ENCODE peak calls at places on chromosomes 4 and X, in nine cellular contexts. U is spleen, Z is neural progenitor cell, D is GM23248, T is mammary epithelial cell, V is right atrium auricular region, E is neuronal stem cell, F is heart left ventricle, B is H7. N is an unnamed sample.

GRCh38 chr4:158285429-158286216 is 75.3 kb downstream of the TMEM144 start:
- DNase-seq in Z (no peak), U (no peak), V (no peak), T (no peak), B (no peak), E (no peak), D (no peak), F (no peak), N (no peak)

GRCh38 chrX:146224442-146224841 is 406.8 kb downstream of the SLITRK2 start:
- DNase-seq in U (no peak), Z (peak; percentile 20), D (no peak), B (peak; percentile 1), V (no peak), E (no peak), F (no peak), T (no peak), N (no peak)

GRCh38 chr4:71126719-71127118 is 133.3 kb downstream of the DCK start:
- DNase-seq in F (no peak), E (no peak), B (no peak), Z (no peak), U (no peak), D (peak; percentile 94), T (peak; percentile 90), V (no peak), N (peak; percentile 76)

GRCh38 chrX:140608111-140608510 is 101.4 kb upstream of the LINC00632 start:
- DNase-seq in D (no peak), E (no peak), Z (no peak), V (no peak), T (no peak), F (no peak), B (no peak), U (no peak), N (no peak)

GRCh38 chrX:9707306-9708015 is 58.2 kb downstream of the GPR143 start:
- DNase-seq in F (no peak), D (peak; percentile 4), Z (peak; percentile 9), T (no peak), B (peak; percentile 44), U (no peak), E (no peak), V (no peak), N (no peak)

GRCh38 chr4:80183196-80184052 is 13.9 kb upstream of the PRDM8 start:
- DNase-seq in B (no peak), T (no peak), U (no peak), F (no peak), Z (peak; percentile 33), V (no peak), E (no peak), D (peak; percentile 44), N (peak; percentile 43)

GRCh38 chr4:48223633-48224295 is 45.9 kb downstream of the TEC start:
- DNase-seq in V (no peak), Z (no peak), F (no peak), E (no peak), B (no peak), T (peak; percentile 86), D (no peak), U (no peak), N (peak; percentile 54)

GRCh38 chrX:109920325-109920724 is 82.6 kb upstream of the TMEM164 start:
- DNase-seq in T (no peak), F (no peak), V (no peak), D (no peak), B (no peak), E (no peak), U (no peak), Z (no peak), N (no peak)

GRCh38 chr4:94015956-94016355 is 187.4 kb downstream of the ATOH1 start:
- DNase-seq in T (no peak), E (no peak), B (no peak), F (no peak), D (no peak), Z (no peak), V (no peak), U (no peak), N (no peak)

GRCh38 chrX:31580227-31580626 is 508.4 kb upstream of the FTHL17 start:
- DNase-seq in T (no peak), B (no peak), D (peak; percentile 46), F (no peak), V (no peak), Z (no peak), U (no peak), E (no peak), N (peak; percentile 13)

GRCh38 chr4:6197433-6198174 is 2.7 kb downstream of the JAKMIP1 start:
- DNase-seq in U (peak; percentile 66), F (no peak), V (no peak), B (no peak), T (no peak), D (no peak), E (no peak), Z (no peak), N (no peak)

GRCh38 chrX:55056820-55057690 is 17.8 kb upstream of the PAGE2B start:
- DNase-seq in V (no peak), T (no peak), U (no peak), Z (no peak), E (no peak), D (peak; percentile 47), B (no peak), F (no peak), N (no peak)

GRCh38 chrX:117215683-117216082 is 752.9 kb upstream of the CT83 start:
- DNase-seq in U (no peak), E (no peak), B (no peak), V (no peak), T (no peak), Z (no peak), F (no peak), D (no peak), N (no peak)

GRCh38 chr4:21726255-21726815 is 222.2 kb downstream of the KCNIP4 start:
- DNase-seq in F (no peak), T (no peak), Z (no peak), B (no peak), E (no peak), U (no peak), D (peak; percentile 69), V (no peak), N (no peak)

GRCh38 chrX:47991263-47992092 is 12.3 kb downstream of the ZNF182 start:
- DNase-seq in E (no peak), V (no peak), D (peak; percentile 65), B (no peak), T (peak; percentile 80), Z (no peak), U (no peak), F (no peak), N (no peak)

GRCh38 chrX:47992093-47992375 is 11.8 kb downstream of the ZNF182 start:
- DNase-seq in D (no peak), U (no peak), F (no peak), V (no peak), E (no peak), T (no peak), B (no peak), Z (no peak), N (no peak)

DNA sequence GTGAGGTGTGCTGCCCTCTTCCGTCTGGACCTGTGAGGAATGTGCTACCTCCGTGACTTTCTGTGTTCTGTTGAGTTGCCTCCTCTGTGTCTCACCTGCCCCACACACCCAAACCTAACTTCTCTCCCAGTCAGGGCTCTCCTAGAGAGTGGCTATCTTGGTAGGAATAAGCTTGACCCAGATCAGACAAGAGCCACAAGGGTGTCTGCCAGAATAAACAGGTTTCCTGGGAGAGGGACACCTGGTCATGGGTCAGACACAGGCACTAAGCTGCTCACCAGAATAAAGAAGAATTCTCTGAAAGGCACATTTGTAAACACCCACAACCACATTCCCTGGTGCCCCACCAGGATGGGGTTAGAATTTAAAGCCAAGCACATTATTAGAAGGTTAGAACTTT is 11.1 kb downstream of the ZNF182 start:
- DNase-seq in U (no peak), F (no peak), V (no peak), E (no peak), Z (no peak), B (no peak), D (no peak), T (no peak), N (no peak)
- H3K36me3 ChIP-seq in U (no peaks in the 10 kb centered on the region), F (peaks cover 3% of the 10 kb centered on the region), V (peaks cover 7% of the 10 kb centered on the region), E (peaks cover 17% of the 10 kb centered on the region), Z (no peaks in the 10 kb centered on the region), B (no peaks in the 10 kb centered on the region), D (peaks cover under 1% of the 10 kb centered on the region), T (no peaks in the 10 kb centered on the region), N (peaks cover 4% of the 10 kb centered on the region)

GRCh38 chr4:534101-534575 is 35.1 kb downstream of the PIGG start:
- DNase-seq in F (no peak), T (no peak), Z (no peak), V (no peak), B (no peak), E (no peak), U (peak; percentile 62), D (no peak), N (no peak)
- H3K36me3 ChIP-seq in F (peaks cover 72% of the 10 kb centered on the region), T (peaks cover 18% of the 10 kb centered on the region), Z (no peaks in the 10 kb centered on the region), V (peaks cover 60% of the 10 kb centered on the region), B (peaks cover 12% of the 10 kb centered on the region), E (peaks cover 94% of the 10 kb centered on the region), U (no peaks in the 10 kb centered on the region), D (peaks cover 4% of the 10 kb centered on the region), N (no peaks in the 10 kb centered on the region)

DNA sequence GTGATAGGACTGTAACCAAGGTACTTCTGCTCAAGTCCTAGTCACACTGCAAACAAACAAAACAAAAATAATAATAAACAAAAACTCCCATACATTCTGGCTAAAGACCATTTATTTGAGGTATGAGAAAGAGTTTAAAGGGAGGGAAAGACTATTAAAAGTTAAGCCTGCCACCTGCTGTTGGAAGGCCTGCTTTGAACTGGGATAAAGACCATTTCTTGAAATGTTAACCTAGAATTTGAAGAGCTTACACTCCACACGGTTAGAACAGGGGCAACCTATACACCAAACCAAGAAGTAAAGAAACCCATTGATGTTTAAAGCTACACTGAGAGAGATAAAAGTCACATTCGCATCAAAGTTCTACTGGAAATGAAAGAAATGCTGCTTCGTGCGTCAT is 548.7 kb upstream of the DIPK2B start:
- DNase-seq in V (no peak), E (no peak), T (no peak), B (no peak), U (no peak), Z (no peak), F (no peak), D (peak; percentile 46), N (no peak)
- H3K36me3 ChIP-seq in V (no peaks in the 10 kb centered on the region), E (peaks cover 33% of the 10 kb centered on the region), T (peaks cover 58% of the 10 kb centered on the region), B (peaks cover 14% of the 10 kb centered on the region), U (no peaks in the 10 kb centered on the region), Z (no peaks in the 10 kb centered on the region), F (peaks cover 11% of the 10 kb centered on the region), D (peaks cover 81% of the 10 kb centered on the region), N (peaks cover 84% of the 10 kb centered on the region)

GRCh38 chr4:25399502-25399901 is 22.4 kb downstream of the ANAPC4 start:
- DNase-seq in T (no peak), D (no peak), E (no peak), B (no peak), V (no peak), U (no peak), Z (no peak), F (no peak), N (no peak)

GRCh38 chr4:25403699-25404098 is 26.6 kb downstream of the ANAPC4 start:
- DNase-seq in D (no peak), V (no peak), E (no peak), U (no peak), T (no peak), F (no peak), Z (no peak), B (no peak), N (no peak)

GRCh38 chr4:25397305-25397704 is 20.2 kb downstream of the ANAPC4 start:
- DNase-seq in T (no peak), F (no peak), U (no peak), E (no peak), B (no peak), V (no peak), D (no peak), Z (no peak), N (no peak)

GRCh38 chr4:25402521-25402920 is 25.5 kb downstream of the ANAPC4 start:
- DNase-seq in T (no peak), D (peak; percentile 71), E (no peak), B (no peak), F (no peak), Z (no peak), V (no peak), U (no peak), N (no peak)

GRCh38 chr4:25401066-25401465 is 24.0 kb downstream of the ANAPC4 start:
- DNase-seq in Z (no peak), U (no peak), V (no peak), D (peak; percentile 35), E (no peak), B (no peak), T (peak; percentile 15), F (no peak), N (no peak)
- H3K36me3 ChIP-seq in Z (peaks cover 34% of the 10 kb centered on the region), U (peaks cover 7% of the 10 kb centered on the region), V (peaks cover 79% of the 10 kb centered on the region), D (peaks cover 40% of the 10 kb centered on the region), E (peaks cover 97% of the 10 kb centered on the region), B (peaks cover 11% of the 10 kb centered on the region), T (peaks cover 25% of the 10 kb centered on the region), F (peaks cover 98% of the 10 kb centered on the region), N (peaks cover 16% of the 10 kb centered on the region)

N was measured in MG63.